ENCODE peak calls at places on chromosomes 1 and 21, in six cellular contexts. W is breast epithelium, Y is heart left ventricle, N is psoas muscle, R is esophagus muscularis mucosa, C is esophagus squamous epithelium. T is an unnamed sample. For H3K27me3, the result is how much of the 10 kb centered on the place peaks cover.

GRCh38 chr1:15911927-15912326 is 64.0 kb downstream of the ZBTB17 start:
- DNase-seq in C (no peak), W (no peak), R (no peak), N (no peak), Y (no peak), T (no peak)

GRCh38 chr1:224676613-224677012 is 60.5 kb downstream of the CNIH3 start:
- DNase-seq in C (no peak), W (no peak), N (no peak), R (no peak), Y (no peak), T (no peak)

GRCh38 chr1:36560177-36560576 is 77.5 kb upstream of the CSF3R start:
- DNase-seq in W (peak), N (no peak), R (no peak), Y (no peak), C (no peak), T (no peak)

GRCh38 chr1:175839678-175840669 is 96.6 kb upstream of the TNR start:
- DNase-seq in W (no peak), C (no peak), N (no peak), Y (no peak), R (peak), T (no peak)

GRCh38 chr1:84944767-84945486 is 51.9 kb upstream of the LPAR3 start:
- DNase-seq in R (no peak), C (no peak), N (no peak), Y (peak), W (no peak), T (peak)

GRCh38 chr1:165497444-165498013 is 46.3 kb upstream of the LRRC52 start:
- DNase-seq in Y (no peak), R (peak), W (no peak), C (no peak), N (no peak), T (no peak)

GRCh38 chr1:214636436-214636835 is 33.4 kb downstream of the CENPF start:
- DNase-seq in Y (no peak), N (no peak), W (no peak), C (no peak), R (no peak), T (no peak)

GRCh38 chr1:52569333-52570265 is 16.7 kb upstream of the TUT4 start:
- DNase-seq in Y (no peak), W (no peak), N (no peak), C (no peak), R (no peak), T (no peak)

GRCh38 chr1:209791920-209792319 is 7.6 kb upstream of the C1orf74 start:
- DNase-seq in Y (no peak), N (no peak), W (no peak), C (no peak), R (no peak), T (no peak)

GRCh38 chr1:162905759-162906158 is 44.8 kb upstream of the CCDC190 start:
- DNase-seq in W (no peak), N (no peak), C (no peak), Y (no peak), R (no peak), T (no peak)

GRCh38 chr1:101820080-101820479 is 176.6 kb downstream of the OLFM3 start:
- DNase-seq in N (no peak), R (no peak), W (no peak), C (no peak), Y (no peak), T (no peak)

GRCh38 chr1:167805041-167805556 is 83.3 kb downstream of the MPZL1 start:
- DNase-seq in Y (no peak), N (no peak), W (no peak), R (peak), C (no peak), T (no peak)

GRCh38 chr1:242847390-242847993 is 323.0 kb upstream of the PLD5 start:
- DNase-seq in Y (no peak), R (no peak), N (no peak), C (no peak), W (no peak), T (no peak)

GRCh38 chr1:200262326-200262965 is 147.4 kb downstream of the ZNF281 start:
- DNase-seq in N (no peak), R (no peak), Y (no peak), C (no peak), W (no peak), T (no peak)

GRCh38 chr1:84492726-84493125 is 13.5 kb upstream of the SPATA1 start:
- DNase-seq in C (no peak), N (no peak), R (no peak), W (no peak), Y (no peak), T (no peak)

GRCh38 chr1:82399093-82399492 is 598.4 kb downstream of the ADGRL2 start:
- DNase-seq in C (no peak), W (no peak), R (no peak), Y (no peak), N (no peak), T (no peak)

GRCh38 chr21:37811711-37812110 is 104.5 kb downstream of the KCNJ6 start:
- DNase-seq in W (no peak), N (no peak), R (no peak), C (no peak), Y (no peak), T (no peak)

GRCh38 chr1:178168535-178168934 is 74.6 kb downstream of the RASAL2 start:
- DNase-seq in C (no peak), W (no peak), N (no peak), R (no peak), Y (no peak), T (no peak)

GRCh38 chr21:35377505-35378090 is 328.5 kb upstream of the RUNX1 start:
- DNase-seq in N (no peak), Y (no peak), W (no peak), R (no peak), C (no peak), T (no peak)

GRCh38 chr1:199151634-199152429 is 513.0 kb downstream of the PTPRC start:
- DNase-seq in N (no peak), Y (no peak), R (no peak), C (no peak), W (no peak), T (no peak)

GRCh38 chr1:41608242-41608641 is 123.8 kb upstream of the EDN2 start:
- DNase-seq in C (no peak), W (no peak), Y (peak), R (no peak), N (no peak), T (no peak)

GRCh38 chr1:177865807-177866206 is 104.1 kb downstream of the SEC16B start:
- DNase-seq in Y (no peak), W (no peak), R (no peak), C (no peak), N (no peak), T (no peak)

GRCh38 chr1:19300211-19300610 is 11.6 kb upstream of the AKR7A3 start:
- DNase-seq in R (no peak), C (no peak), Y (no peak), W (no peak), N (no peak), T (no peak)

GRCh38 chr1:63621698-63622097 is 28.5 kb downstream of the PGM1 start:
- DNase-seq in N (no peak), Y (peak), W (no peak), R (no peak), C (no peak), T (peak)

GRCh38 chr1:248404024-248404423 is 1.2 kb downstream of the OR2T1 start:
- DNase-seq in R (no peak), Y (no peak), W (no peak), C (peak), N (no peak), T (no peak)

GRCh38 chr1:65393928-65394327 is 26.5 kb upstream of the LEPR start:
- DNase-seq in N (no peak), W (no peak), R (no peak), C (no peak), Y (no peak), T (no peak)

GRCh38 chr1:94068096-94068830 is 52.7 kb downstream of the ABCA4 start:
- DNase-seq in W (no peak), N (no peak), R (no peak), Y (no peak), C (no peak), T (peak)

GRCh38 chr1:246782120-246782900 is 58.1 kb downstream of the SCCPDH start:
- DNase-seq in Y (peak), W (no peak), R (no peak), C (no peak), N (peak), T (no peak)

GRCh38 chr1:43444151-43444826 is 9.4 kb downstream of the HYI start:
- DNase-seq in W (peak), R (no peak), Y (no peak), N (no peak), C (no peak), T (no peak)

GRCh38 chr1:230047114-230047865 is 19.7 kb upstream of the GALNT2 start:
- DNase-seq in C (no peak), N (no peak), W (no peak), Y (no peak), R (peak), T (no peak)

GRCh38 chr1:194394676-194395075 is 1208.3 kb upstream of the B3GALT2 start:
- DNase-seq in R (no peak), Y (no peak), W (no peak), C (no peak), N (no peak), T (no peak)

GRCh38 chr1:223557125-223557465 is 108.4 kb downstream of the CAPN8 start:
- DNase-seq in C (no peak), N (no peak), Y (no peak), R (no peak), W (no peak), T (no peak)

GRCh38 chr1:164857439-164857838 is 298.5 kb downstream of the PBX1 start:
- DNase-seq in W (no peak), N (no peak), C (no peak), R (no peak), Y (no peak), T (no peak)

GRCh38 chr1:61142726-61143500 is 60.6 kb downstream of the NFIA start:
- DNase-seq in W (no peak), Y (no peak), N (no peak), R (no peak), C (no peak), T (no peak)

DNA sequence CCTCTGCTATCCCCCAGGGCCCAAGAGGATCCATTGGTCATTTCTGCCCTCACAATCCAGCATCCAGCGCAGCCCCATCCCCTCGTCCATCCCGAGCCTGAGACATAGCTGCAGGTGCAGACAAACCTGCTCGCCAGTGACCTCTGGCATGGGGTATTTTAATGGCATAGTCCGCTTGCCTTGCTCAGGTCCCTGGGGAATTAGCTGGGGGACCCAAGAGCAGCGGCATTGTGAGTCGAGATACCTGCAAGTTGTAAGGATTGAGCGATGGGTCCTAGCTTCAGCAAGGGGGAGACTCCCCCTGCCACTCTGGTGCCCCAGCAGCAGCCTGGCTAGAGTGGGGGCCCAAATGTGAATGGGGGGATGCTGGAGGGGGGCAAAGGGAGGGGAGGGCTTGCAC is 118.7 kb downstream of the RNF220 start:
- DNase-seq in C (no peak), R (no peak), W (no peak), Y (no peak), N (no peak), T (no peak)
- H3K27me3 ChIP-seq in C (under half), R (under half), W (under half), Y (under half), N (half or more), T (under half)

DNA sequence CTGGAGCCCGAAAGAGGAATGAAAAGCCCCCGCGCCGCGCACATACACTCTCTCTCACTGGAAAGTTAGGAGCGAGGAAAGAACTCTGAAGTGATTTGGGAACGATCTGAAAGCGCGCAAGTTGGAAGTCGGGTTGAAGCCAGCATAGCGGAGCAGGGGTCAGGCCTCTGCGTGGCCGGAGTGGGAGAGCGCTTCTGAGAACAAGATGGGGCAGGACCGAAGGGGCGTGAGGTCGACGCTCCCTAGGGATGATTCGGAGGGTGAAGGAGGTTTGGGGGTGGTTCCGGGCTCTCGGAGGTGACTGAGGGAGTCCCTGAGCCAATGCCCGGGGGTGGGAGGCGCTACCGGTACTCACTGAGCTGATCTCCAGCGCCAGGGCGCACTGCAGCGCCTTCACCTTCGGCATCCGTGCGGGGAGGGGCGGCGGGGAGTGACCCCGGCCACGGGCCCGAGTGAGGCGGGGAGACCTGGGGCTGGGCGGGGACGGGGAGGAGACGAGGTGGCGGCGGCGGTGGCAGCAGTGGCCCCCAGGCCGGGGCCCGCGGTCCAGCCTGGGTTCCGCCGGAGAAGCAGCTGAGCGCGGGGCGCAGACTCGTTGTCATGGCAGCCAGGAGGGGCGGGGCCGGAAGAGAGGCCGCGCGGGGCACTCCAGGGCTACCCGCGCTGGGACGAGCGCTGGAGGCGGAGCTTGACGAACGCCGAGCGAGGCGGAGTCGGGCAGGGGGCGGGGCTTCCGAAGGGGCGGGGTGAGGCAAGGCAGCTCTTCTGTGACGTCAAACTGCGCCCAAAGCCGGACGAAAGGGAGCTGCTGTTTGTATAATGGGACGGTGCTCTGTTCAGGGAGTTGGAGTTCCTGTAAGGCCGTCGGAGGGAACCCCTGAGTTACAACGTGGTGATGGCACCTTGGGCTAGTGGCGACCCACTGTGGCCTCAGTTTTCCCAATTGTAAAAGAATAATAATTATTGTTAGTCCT is at the start of gene SPATA6:
- DNase-seq in R (peak), N (peak), Y (peak), C (peak), W (peak), T (peak)
- TF ChIP-seq CTCF in R (no peak), N (no peak), Y (no peak), C (no peak), W (no peak), T (peak)

DNA sequence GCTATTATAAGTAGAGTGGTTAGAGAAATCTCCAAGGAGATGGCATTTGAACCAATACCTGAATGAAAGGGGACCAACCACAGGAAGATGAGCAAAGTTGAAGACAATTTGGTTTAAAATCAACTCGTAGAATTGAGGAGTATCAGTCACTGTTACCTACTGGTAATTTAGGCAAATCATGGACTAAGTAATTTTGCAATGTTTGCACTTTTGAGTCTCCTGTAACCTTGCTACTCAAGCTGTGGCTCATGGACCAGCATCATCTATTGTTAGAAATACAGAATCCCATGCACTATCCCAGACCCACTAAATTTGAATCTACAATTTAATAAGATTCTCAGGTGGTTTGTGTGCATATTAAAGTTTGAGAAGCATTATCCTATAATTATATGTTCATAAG is 21.8 kb downstream of the RWDD3 start:
- DNase-seq in R (no peak), Y (no peak), W (no peak), C (no peak), N (no peak), T (no peak)
- H3K4me3 ChIP-seq in R (no peak), Y (no peak), W (no peak), C (no peak), N (no peak), T (no peak)

GRCh38 chr1:50369008-50369634 is 54.1 kb downstream of the DMRTA2 start:
- DNase-seq in C (no peak), Y (no peak), W (no peak), N (no peak), R (no peak), T (no peak)
- H3K27me3 ChIP-seq in C (under half), Y (under half), W (under half), N (under half), R (half or more), T (under half)

GRCh38 chr1:203117611-203118575 is 9.6 kb upstream of the ADORA1 start:
- DNase-seq in C (no peak), R (peak), W (no peak), N (peak), Y (peak), T (peak)
- TF ChIP-seq CTCF in C (peak), R (peak), W (peak), N (peak), Y (peak), T (peak)